ENCODE peak calls at places on chromosomes 4 and X, in eight cellular contexts. B, U, Y, A, M, G, C and R are unnamed samples.

GRCh38 chr4:126678608-126679007 is 954.1 kb upstream of the INTU start:
- DNase-seq in A (no peak), U (no peak), C (no peak), M (no peak), Y (no peak), G (no peak), B (no peak), R (no peak)

GRCh38 chrX:119181491-119181890 is 53.9 kb upstream of the KIAA1210 start:
- DNase-seq in C (no peak), A (no peak), Y (peak), B (no peak), M (no peak), G (no peak), U (no peak), R (no peak)

GRCh38 chr4:52661966-52662705 is 3.0 kb upstream of the USP46 start:
- DNase-seq in B (no peak), G (no peak), A (no peak), C (no peak), Y (no peak), U (no peak), M (no peak), R (no peak)

GRCh38 chr4:184384056-184384809 is 90.1 kb downstream of the IRF2 start:
- DNase-seq in G (peak), U (no peak), M (peak), B (no peak), C (peak), Y (peak), A (peak), R (peak)

GRCh38 chr4:169957785-169958184 is 68.4 kb downstream of the MFAP3L start:
- DNase-seq in U (no peak), M (no peak), B (no peak), G (no peak), A (no peak), C (no peak), Y (no peak), R (no peak)

GRCh38 chr4:78210694-78211093 is 153.6 kb downstream of the FRAS1 start:
- DNase-seq in G (no peak), M (no peak), B (no peak), A (peak), Y (no peak), C (no peak), U (no peak), R (no peak)

GRCh38 chr4:76147454-76148141 is 599 bp downstream of the NUP54 start:
- DNase-seq in B (peak), U (peak), G (peak), C (no peak), Y (peak), A (peak), M (peak), R (peak)

GRCh38 chrX:65607070-65607742 is 60.2 kb upstream of the MSN start:
- DNase-seq in Y (no peak), U (no peak), M (no peak), A (no peak), C (no peak), G (no peak), B (no peak), R (no peak)

GRCh38 chrX:41825796-41826195 is 97.6 kb downstream of the CASK start:
- DNase-seq in Y (no peak), M (no peak), U (no peak), A (no peak), B (no peak), G (no peak), C (no peak), R (no peak)

GRCh38 chrX:685120-686032 is 54.8 kb downstream of the SHOX start:
- DNase-seq in M (no peak), A (no peak), U (no peak), G (no peak), C (peak), Y (no peak), B (no peak), R (no peak)

GRCh38 chr4:39528056-39528465 is 822 bp upstream of the UGDH start:
- DNase-seq in Y (peak), A (no peak), M (peak), C (no peak), B (peak), U (no peak), G (no peak), R (no peak)

GRCh38 chr4:108483077-108483476 is 137.3 kb upstream of the RPL34 start:
- DNase-seq in Y (no peak), M (no peak), U (no peak), B (no peak), A (no peak), C (no peak), G (no peak), R (no peak)

GRCh38 chr4:53937327-53937726 is 127.1 kb downstream of the CHIC2 start:
- DNase-seq in G (no peak), A (no peak), B (no peak), U (no peak), M (no peak), C (no peak), Y (no peak), R (no peak)

GRCh38 chr4:53943345-53944085 is 120.9 kb downstream of the CHIC2 start:
- DNase-seq in U (no peak), Y (no peak), B (no peak), G (no peak), A (no peak), M (peak), C (no peak), R (no peak)

GRCh38 chr4:53937918-53938317 is 126.5 kb downstream of the CHIC2 start:
- DNase-seq in G (no peak), U (no peak), Y (no peak), M (peak), B (no peak), C (no peak), A (no peak), R (no peak)

GRCh38 chr4:53942712-53943111 is 121.7 kb downstream of the CHIC2 start:
- DNase-seq in B (no peak), G (no peak), A (no peak), Y (no peak), U (no peak), C (no peak), M (no peak), R (no peak)

DNA sequence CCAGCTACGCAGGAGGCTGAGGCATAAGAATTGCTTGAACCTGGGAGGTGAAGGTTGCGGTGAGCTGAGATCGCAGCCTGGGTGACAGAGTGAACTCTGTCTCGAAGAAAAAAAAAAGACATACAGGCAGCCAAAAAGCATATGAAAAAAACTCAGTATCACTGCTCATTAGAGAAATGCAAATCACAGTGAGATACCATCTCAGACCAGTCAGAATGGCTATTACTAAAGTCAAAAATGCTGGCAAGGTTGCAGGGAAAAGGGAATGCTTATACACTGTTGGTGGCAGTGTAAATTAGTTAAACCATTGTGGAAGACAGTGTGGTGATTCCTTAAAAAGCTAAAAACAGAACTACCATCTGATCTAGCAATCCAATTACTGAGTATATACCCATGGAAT is 123.1 kb downstream of the CHIC2 start:
- DNase-seq in Y (no peak), C (no peak), B (no peak), U (no peak), G (no peak), M (no peak), A (no peak), R (no peak)
- TF ChIP-seq POLR2A in Y (no peak), C (no peak), B (no peak), U (no peak), G (no peak), M (no peak), A (no peak), R (no peak)

GRCh38 chr4:186202490-186203140 is 11.2 kb downstream of the CYP4V2 start:
- DNase-seq in B (no peak), G (no peak), M (no peak), A (no peak), U (no peak), C (no peak), Y (no peak), R (no peak)
- TF ChIP-seq POLR2A in B (no peak), G (no peak), M (no peak), A (no peak), U (no peak), C (no peak), Y (no peak), R (no peak)

GRCh38 chrX:23907496-23908218 is at the start of the genes APOO and CXorf58:
- DNase-seq in A (peak), G (peak), M (peak), C (peak), B (peak), U (peak), Y (peak), R (peak)
- TF ChIP-seq POLR2A in A (peak), G (no peak), M (peak), C (no peak), B (no peak), U (no peak), Y (no peak), R (peak)

DNA sequence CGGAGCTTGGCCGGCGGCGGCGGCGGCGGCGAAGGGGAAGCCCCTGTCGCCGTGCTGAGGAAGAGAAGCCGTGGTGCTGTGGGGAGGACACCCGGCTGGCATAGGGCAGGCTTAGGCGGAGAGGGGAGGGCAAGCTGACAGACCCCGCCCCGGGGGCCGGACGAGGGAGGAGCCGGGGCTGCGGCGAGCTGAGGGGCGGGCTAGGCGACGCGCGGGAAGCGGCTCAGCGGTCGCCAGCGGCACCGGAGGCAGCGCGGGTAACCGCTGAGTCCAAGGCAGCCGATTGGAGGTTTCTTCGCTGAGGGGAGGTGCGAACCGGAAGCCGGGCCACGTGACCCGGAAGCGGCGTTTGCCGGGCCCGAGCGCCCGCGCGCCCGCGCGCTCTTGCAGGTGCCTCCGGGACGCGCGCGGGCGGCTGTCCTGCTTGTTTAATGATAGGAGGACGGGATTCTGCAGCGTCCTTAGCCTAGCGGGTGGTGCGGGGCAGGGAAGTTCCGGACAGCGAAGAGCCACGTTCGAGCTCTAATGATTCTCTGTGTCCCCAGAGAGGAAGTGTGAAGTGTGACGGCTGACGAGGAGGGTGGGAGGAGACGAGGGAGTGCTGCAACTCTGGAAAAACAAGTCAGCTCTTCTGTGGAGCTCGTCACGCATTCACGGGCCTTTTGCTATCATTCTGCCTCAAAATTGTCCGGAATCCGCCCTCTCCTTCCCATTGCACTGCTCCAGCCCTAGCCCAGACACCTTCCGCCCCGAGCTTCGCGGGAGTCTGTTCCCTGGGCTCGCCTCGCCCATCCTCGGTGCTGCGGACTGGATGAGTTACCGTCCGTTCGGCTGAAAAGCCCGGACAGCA is at the start of gene AP1S2:
- DNase-seq in M (peak), B (peak), A (peak), Y (peak), C (peak), G (peak), U (peak), R (peak)
- TF ChIP-seq POLR2A in M (no peak), B (peak), A (peak), Y (peak), C (no peak), G (no peak), U (no peak), R (peak)

GRCh38 chr4:87781569-87781968 is 17.8 kb upstream of the IBSP start:
- DNase-seq in C (no peak), U (no peak), Y (no peak), G (no peak), B (no peak), A (no peak), M (no peak), R (no peak)

GRCh38 chr4:87783781-87784180 is 15.6 kb upstream of the IBSP start:
- DNase-seq in Y (no peak), G (no peak), M (no peak), A (no peak), B (no peak), U (no peak), C (no peak), R (no peak)

GRCh38 chr4:87785858-87786509 is 13.4 kb upstream of the IBSP start:
- DNase-seq in Y (no peak), G (no peak), A (no peak), C (peak), B (no peak), M (no peak), U (no peak), R (no peak)
- TF ChIP-seq POLR2A in Y (no peak), G (no peak), A (no peak), C (no peak), B (no peak), M (no peak), U (no peak), R (no peak)

GRCh38 chr4:173522160-173522873 is 7.7 kb downstream of the HAND2 start:
- DNase-seq in A (peak), Y (no peak), U (peak), B (no peak), G (peak), C (peak), M (peak), R (no peak)
- TF ChIP-seq POLR2A in A (no peak), Y (no peak), U (no peak), B (no peak), G (no peak), C (no peak), M (no peak), R (no peak)